ENCODE peak calls at places on chromosomes 16 and 17, in four cellular contexts. C is K562, E is GM12878, F is breast epithelium. V is an unnamed sample.

GRCh38 chr17:76735006-76735405 is 2.1 kb downstream of the SRSF2 start:
- DNase-seq in C (no peak), E (no peak), F (no peak), V (no peak)

GRCh38 chr17:385195-385835 is 32.7 kb upstream of the RPH3AL start:
- DNase-seq in C (peak; percentile 69), E (no peak), F (no peak), V (peak; percentile 83)

GRCh38 chr16:12527077-12527476 is 276.6 kb downstream of the CPPED1 start:
- DNase-seq in C (no peak), E (no peak), F (no peak), V (no peak)

GRCh38 chr16:14509055-14509454 is 121.0 kb downstream of the PARN start:
- DNase-seq in C (no peak), E (no peak), F (no peak), V (no peak)

GRCh38 chr17:37699285-37699973 is 45.4 kb downstream of the HNF1B start:
- DNase-seq in C (no peak), E (no peak), F (no peak), V (no peak)

GRCh38 chr16:3471518-3472176 is 23.6 kb downstream of the C16orf90 start:
- DNase-seq in C (no peak), E (no peak), F (no peak), V (no peak)

GRCh38 chr17:78176548-78177025 is 8.2 kb downstream of the SYNGR2 start:
- DNase-seq in C (peak; percentile 71), E (no peak), F (no peak), V (peak; percentile 96)

GRCh38 chr17:45296833-45297124 is 20.0 kb downstream of the MAP3K14 start:
- DNase-seq in C (no peak), E (no peak), F (no peak), V (no peak)

GRCh38 chr16:27444470-27444869 is 42.5 kb downstream of the IL21R start:
- DNase-seq in C (no peak), E (no peak), F (no peak), V (peak; percentile 59)

GRCh38 chr16:80463303-80463702 is 77.5 kb upstream of the DYNLRB2 start:
- DNase-seq in C (no peak), E (no peak), F (no peak), V (no peak)

GRCh38 chr17:59372138-59372751 is 40.8 kb downstream of the YPEL2 start:
- DNase-seq in C (no peak), E (peak; percentile 79), F (no peak), V (no peak)

GRCh38 chr16:68414581-68414980 is 33.7 kb downstream of the SMPD3 start:
- DNase-seq in C (no peak), E (no peak), F (no peak), V (no peak)

GRCh38 chr16:68408967-68409366 is 39.3 kb downstream of the SMPD3 start:
- DNase-seq in C (no peak), E (no peak), F (no peak), V (peak; percentile 45)

GRCh38 chr16:68408428-68408827 is 39.9 kb downstream of the SMPD3 start:
- DNase-seq in C (no peak), E (no peak), F (no peak), V (peak; percentile 4)

GRCh38 chr16:68411086-68411485 is 37.2 kb downstream of the SMPD3 start:
- DNase-seq in C (no peak), E (no peak), F (no peak), V (peak; percentile 46)

GRCh38 chr16:68412061-68412460 is 36.2 kb downstream of the SMPD3 start:
- DNase-seq in C (no peak), E (no peak), F (no peak), V (peak; percentile 41)
- H3K27ac ChIP-seq in C (no peak overlapping the region), E (no peak overlapping the region), F (no peak overlapping the region), V (no peak overlapping the region)

DNA sequence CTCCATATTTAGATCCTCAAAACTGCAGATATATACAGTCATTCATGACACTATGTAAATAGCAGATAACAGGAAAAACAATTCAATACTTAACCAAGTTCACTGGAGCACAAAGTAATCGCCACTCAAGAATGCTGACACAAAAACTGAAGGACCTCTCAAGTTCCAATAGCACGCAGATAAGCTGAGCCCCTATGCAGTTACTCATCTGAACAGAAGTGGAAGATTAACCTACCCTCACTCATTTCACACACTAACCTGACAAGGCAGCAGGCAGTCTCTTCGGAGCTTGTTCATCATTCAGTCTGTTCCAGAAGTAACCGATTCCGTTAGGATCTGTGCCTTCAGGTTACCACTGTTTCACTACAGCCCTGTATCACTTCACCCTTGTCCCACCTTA is 6.0 kb downstream of the HELZ start:
- DNase-seq in C (no peak), E (no peak), F (no peak), V (no peak)
- TF ChIP-seq POLR2AphosphoS5 in C (no peak), E (no peak), F (no peak), V (no peak)

GRCh38 chr17:4182043-4182442 is 39.0 kb downstream of the CYB5D2 start:
- DNase-seq in C (no peak), E (no peak), F (no peak), V (no peak)

GRCh38 chr17:4177732-4178131 is 34.7 kb downstream of the CYB5D2 start:
- DNase-seq in C (no peak), E (no peak), F (no peak), V (no peak)

GRCh38 chr17:4179071-4179470 is 36.1 kb downstream of the CYB5D2 start:
- DNase-seq in C (no peak), E (no peak), F (no peak), V (no peak)

GRCh38 chr17:4178651-4179050 is 35.7 kb downstream of the CYB5D2 start:
- DNase-seq in C (no peak), E (no peak), F (no peak), V (no peak)

DNA sequence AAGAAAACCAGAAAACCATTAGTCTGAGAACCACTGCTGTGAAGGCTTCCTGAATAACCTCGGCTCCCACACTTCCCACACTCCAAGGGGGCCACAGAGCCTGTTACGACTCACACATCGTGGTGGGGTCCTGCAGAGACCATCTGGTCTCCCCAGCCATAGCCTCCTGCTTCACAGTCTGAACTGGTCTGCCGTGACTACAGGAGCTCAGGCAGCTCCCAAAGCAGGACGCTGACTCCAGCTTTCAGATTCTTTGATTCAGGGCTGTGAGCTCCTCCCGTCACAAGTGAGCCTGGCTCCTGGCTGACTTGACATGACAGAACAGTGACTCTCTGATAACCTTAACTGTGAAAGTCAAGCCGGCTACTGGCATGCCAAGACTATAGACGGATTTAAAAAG is 37.8 kb downstream of the CYB5D2 start:
- DNase-seq in C (no peak), E (no peak), F (no peak), V (no peak)
- H3K27ac ChIP-seq in C (no peak overlapping the region), E (no peak overlapping the region), F (no peak overlapping the region), V (no peak overlapping the region)

GRCh38 chr17:61928101-61928436 is 287 bp upstream of the INTS2 start:
- DNase-seq in C (no peak), E (no peak), F (no peak), V (no peak)

GRCh38 chr17:61927211-61928100 is at the start of gene INTS2:
- DNase-seq in C (peak; percentile 93), E (peak; percentile 83), F (peak; percentile 93), V (peak; percentile 98)

DNA sequence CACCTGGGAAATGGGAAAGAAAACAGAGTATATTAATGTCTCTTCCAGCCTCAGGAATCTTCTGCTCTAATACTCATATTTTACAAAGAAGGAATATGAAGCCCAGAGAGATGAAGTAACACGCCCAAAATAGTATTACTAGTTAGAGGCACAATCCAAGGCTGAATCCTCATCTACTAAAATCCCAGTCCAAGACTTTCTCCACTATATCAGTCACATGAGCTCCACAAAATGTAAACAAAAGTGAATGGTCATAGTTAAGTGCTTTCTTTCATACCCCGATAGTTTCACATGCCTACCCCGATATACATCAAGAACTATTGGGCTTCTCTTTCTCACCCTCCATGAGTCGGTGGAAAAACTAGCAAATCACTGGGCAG is 961 bp downstream of the INTS2 start:
- DNase-seq in C (no peak), E (no peak), F (no peak), V (no peak)
- TF ChIP-seq POLR2AphosphoS5 in C (no peak), E (no peak), F (no peak), V (no peak)

GRCh38 chr16:75570351-75571104 is 4.3 kb downstream of the GABARAPL2 start:
- DNase-seq in C (no peak), E (no peak), F (no peak), V (no peak)
- H3K27ac ChIP-seq in C (no peak overlapping the region), E (peak overlapping the region; percentile 85), F (no peak overlapping the region), V (no peak overlapping the region)

GRCh38 chr17:73283841-73284282 is 22.2 kb upstream of the CPSF4L start:
- DNase-seq in C (no peak), E (no peak), F (no peak), V (no peak)
- TF ChIP-seq POLR2AphosphoS5 in C (no peak), E (no peak), F (no peak), V (no peak)